ENCODE peak calls at places on chromosomes 16 and 17, in five cellular contexts. P, L, R, N and Y are unnamed samples.

GRCh38 chr16:54633943-54634362 is 296.7 kb upstream of the IRX5 start:
- DNase-seq in N (peak; percentile 67), R (no peak), P (no peak), L (peak; percentile 51), Y (peak; percentile 47)

GRCh38 chr17:9002610-9003354 is 18.5 kb upstream of the NTN1 start:
- DNase-seq in R (no peak), P (no peak), N (no peak), L (peak; percentile 47), Y (no peak)

GRCh38 chr17:81287741-81288430 is 7.2 kb downstream of the SLC38A10 start:
- DNase-seq in P (no peak), N (no peak), R (no peak), L (no peak), Y (no peak)

GRCh38 chr16:54715011-54715410 is 215.7 kb upstream of the IRX5 start:
- DNase-seq in N (no peak), R (no peak), L (no peak), P (no peak), Y (no peak)

GRCh38 chr16:12907670-12908233 is 6.4 kb downstream of the SHISA9 start:
- DNase-seq in L (peak; percentile 40), R (no peak), N (no peak), P (no peak), Y (no peak)

GRCh38 chr17:64091116-64091515 is 38.8 kb downstream of the ERN1 start:
- DNase-seq in L (no peak), N (no peak), P (no peak), R (no peak), Y (no peak)

GRCh38 chr16:30369091-30369937 is 980 bp downstream of the TBC1D10B start:
- DNase-seq in P (no peak), R (no peak), N (no peak), L (no peak), Y (no peak)

GRCh38 chr17:81906476-81907218 is 4.6 kb downstream of the PCYT2 start:
- DNase-seq in L (peak; percentile 66), N (no peak), P (no peak), R (no peak), Y (no peak)

GRCh38 chr17:850828-851759 is 68.9 kb downstream of the MRM3 start:
- DNase-seq in N (no peak), R (no peak), P (no peak), L (no peak), Y (no peak)

GRCh38 chr16:12589676-12590075 is 214.0 kb downstream of the CPPED1 start:
- DNase-seq in R (no peak), L (no peak), P (no peak), N (no peak), Y (no peak)

GRCh38 chr17:4033751-4034251 is 69.6 kb upstream of the ATP2A3 start:
- DNase-seq in N (no peak), R (no peak), L (no peak), P (no peak), Y (no peak)

GRCh38 chr17:55763856-55764255 is 13.0 kb downstream of the PCTP start:
- DNase-seq in R (no peak), P (no peak), N (no peak), L (no peak), Y (no peak)

GRCh38 chr16:88596477-88596876 is 26.3 kb downstream of the ZC3H18 start:
- DNase-seq in L (no peak), R (no peak), P (no peak), N (no peak), Y (no peak)

GRCh38 chr17:80118601-80119270 is 17.4 kb downstream of the GAA start:
- DNase-seq in L (no peak), N (no peak), P (no peak), R (no peak), Y (no peak)

GRCh38 chr16:14572535-14572934 is 57.5 kb downstream of the PARN start:
- DNase-seq in N (no peak), R (no peak), L (no peak), P (no peak), Y (no peak)

GRCh38 chr16:1300664-1301476 is 8.6 kb upstream of the UBE2I start:
- DNase-seq in R (no peak), N (peak; percentile 48), P (peak; percentile 90), L (peak; percentile 63), Y (peak; percentile 80)
- H3K4me1 ChIP-seq in R (peaks cover 56% of the 10 kb centered on the region), N (peaks cover 8% of the 10 kb centered on the region), P (no peaks in the 10 kb centered on the region), L (peaks cover 28% of the 10 kb centered on the region), Y (no peaks in the 10 kb centered on the region)

GRCh38 chr17:72394531-72394930 is 273.7 kb downstream of the SOX9 start:
- DNase-seq in P (no peak), N (no peak), L (no peak), R (peak; percentile 32), Y (no peak)
- H3K4me1 ChIP-seq in P (peaks cover 3% of the 10 kb centered on the region), N (no peaks in the 10 kb centered on the region), L (peaks cover 84% of the 10 kb centered on the region), R (peaks cover 72% of the 10 kb centered on the region), Y (no peaks in the 10 kb centered on the region)

DNA sequence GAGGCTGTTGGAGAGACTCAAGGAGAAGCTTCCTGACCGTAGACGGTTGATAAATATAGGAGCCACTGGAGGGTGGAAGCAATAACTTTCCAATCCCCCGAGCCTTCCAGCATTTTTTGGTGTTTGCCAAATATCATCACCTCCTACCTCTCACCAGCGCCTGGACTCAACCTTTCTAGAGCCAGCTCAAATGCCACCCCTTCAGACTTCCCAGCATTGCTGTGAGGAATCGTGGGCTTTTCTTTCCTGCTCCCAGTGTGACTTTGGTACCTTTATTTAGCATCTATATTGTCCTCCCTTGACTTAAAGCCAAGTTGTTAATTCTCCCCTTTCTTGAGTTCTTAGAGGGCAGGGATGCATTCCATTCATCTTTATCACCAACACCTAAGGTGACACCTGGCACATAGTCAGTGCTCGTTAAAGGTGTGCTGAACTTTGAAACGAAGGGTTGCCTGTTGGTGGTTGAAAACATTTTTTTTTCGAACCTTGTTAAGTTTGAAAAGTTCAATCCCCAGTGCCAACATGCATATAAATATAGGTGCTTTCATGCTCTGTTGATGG is 35.3 kb upstream of the CCR7 start:
- DNase-seq in P (no peak), L (no peak), N (no peak), R (peak; percentile 84), Y (no peak)
- H3K4me1 ChIP-seq in P (no peaks in the 10 kb centered on the region), L (no peaks in the 10 kb centered on the region), N (peaks cover 21% of the 10 kb centered on the region), R (peaks cover 8% of the 10 kb centered on the region), Y (no peaks in the 10 kb centered on the region)

DNA sequence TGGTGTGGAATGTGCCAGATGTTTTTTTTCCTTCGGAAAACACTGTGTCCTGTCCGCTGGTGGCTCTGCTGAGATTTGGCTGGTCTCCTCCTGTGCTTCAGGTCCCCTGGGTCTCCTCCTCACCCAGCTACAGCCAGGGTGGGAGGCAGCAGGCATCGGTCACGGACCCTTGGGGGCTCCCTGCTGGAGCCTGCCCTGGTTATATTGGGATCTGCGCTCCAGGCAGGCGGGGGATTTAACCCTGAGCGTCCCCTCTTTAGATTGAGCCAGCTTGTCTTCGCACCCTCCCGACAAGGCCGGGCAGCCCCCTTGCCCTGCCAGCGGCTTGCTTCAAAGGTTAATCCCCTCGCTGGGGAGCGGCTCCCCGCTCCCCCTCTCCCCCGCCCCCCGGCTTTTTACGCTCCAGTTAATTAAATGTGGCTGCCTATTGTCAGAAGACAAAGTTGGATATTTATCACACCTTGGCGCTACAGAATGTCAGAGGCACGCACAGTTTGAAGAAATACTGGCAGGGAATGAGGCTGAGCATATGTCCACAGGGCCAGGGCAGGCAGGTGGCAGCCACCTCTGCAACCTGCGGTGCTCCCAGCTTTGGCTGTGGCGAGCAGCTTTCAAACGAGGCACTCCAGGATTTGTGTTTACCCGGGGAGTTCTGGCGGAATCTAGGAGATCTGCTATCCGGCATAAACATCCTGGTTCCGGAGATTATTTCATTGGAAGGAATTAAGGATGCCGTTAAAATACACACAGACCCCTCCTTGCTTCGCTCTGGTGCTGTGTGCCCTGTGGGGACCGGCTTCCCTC is 38.2 kb upstream of the GSE1 start:
- DNase-seq in L (no peak), R (no peak), N (no peak), P (no peak), Y (no peak)
- H3K4me1 ChIP-seq in L (no peaks in the 10 kb centered on the region), R (peaks cover 13% of the 10 kb centered on the region), N (peaks cover 50% of the 10 kb centered on the region), P (peaks cover 71% of the 10 kb centered on the region), Y (peaks cover 45% of the 10 kb centered on the region)

GRCh38 chr16:3513892-3514600 is 13.2 kb downstream of the CLUAP1 start:
- DNase-seq in L (no peak), N (no peak), R (peak; percentile 71), P (no peak), Y (no peak)
- H3K4me1 ChIP-seq in L (peaks cover 7% of the 10 kb centered on the region), N (no peaks in the 10 kb centered on the region), R (peaks cover 35% of the 10 kb centered on the region), P (no peaks in the 10 kb centered on the region), Y (no peaks in the 10 kb centered on the region)

GRCh38 chr17:10018461-10018891 is 113.4 kb upstream of the RCVRN start:
- DNase-seq in L (no peak), P (no peak), N (no peak), R (no peak), Y (no peak)
- H3K4me1 ChIP-seq in L (no peaks in the 10 kb centered on the region), P (peaks cover 29% of the 10 kb centered on the region), N (no peaks in the 10 kb centered on the region), R (no peaks in the 10 kb centered on the region), Y (no peaks in the 10 kb centered on the region)

DNA sequence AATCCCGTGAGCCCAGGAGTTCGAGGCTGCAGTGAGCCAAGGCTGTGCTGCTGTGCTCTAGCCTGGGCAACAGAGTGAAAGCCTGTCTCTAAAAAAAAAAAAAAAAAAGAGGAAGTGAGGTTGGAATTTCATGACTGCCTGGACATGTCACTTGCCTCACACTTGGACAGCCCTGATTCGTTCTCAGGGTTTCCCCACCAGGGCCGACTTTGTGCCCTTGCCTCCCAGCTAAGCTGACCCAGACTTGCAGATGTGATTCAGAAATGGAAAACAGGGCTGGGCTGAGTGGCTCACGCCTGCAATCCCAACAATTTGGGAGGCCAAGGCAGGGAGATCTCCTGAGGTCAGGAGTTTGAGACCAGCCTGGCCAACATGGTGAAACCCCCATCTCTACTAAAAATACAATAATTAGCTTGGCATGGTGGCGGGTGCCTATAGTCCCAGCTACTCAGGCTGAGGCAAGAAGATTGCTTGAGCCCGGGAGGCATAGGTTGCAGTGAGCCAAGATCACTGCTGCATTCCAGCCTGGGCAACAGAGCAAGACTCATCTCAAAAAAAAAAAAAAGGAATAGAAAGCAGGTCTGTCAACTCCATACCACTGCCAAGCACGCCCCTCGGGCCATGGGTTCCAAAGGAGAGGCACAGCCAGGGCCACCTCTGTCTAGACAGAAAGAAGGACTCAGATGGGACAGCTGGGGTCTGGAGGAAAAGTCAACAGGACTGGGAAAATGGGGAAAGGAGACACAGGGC is 46.9 kb downstream of the SOCS1 start:
- DNase-seq in P (no peak), R (no peak), L (no peak), N (no peak), Y (no peak)
- H3K4me1 ChIP-seq in P (peaks cover 14% of the 10 kb centered on the region), R (peaks cover 6% of the 10 kb centered on the region), L (no peaks in the 10 kb centered on the region), N (no peaks in the 10 kb centered on the region), Y (peaks cover 13% of the 10 kb centered on the region)

GRCh38 chr16:81864646-81865382 is 85.7 kb downstream of the PLCG2 start:
- DNase-seq in N (no peak), R (no peak), P (no peak), L (no peak), Y (no peak)

GRCh38 chr16:81868057-81868748 is 89.1 kb downstream of the PLCG2 start:
- DNase-seq in L (no peak), R (no peak), N (no peak), P (no peak), Y (no peak)

GRCh38 chr16:81869326-81869725 is 90.2 kb downstream of the PLCG2 start:
- DNase-seq in N (no peak), L (no peak), P (no peak), R (no peak), Y (no peak)

GRCh38 chr16:81863630-81864352 is 84.7 kb downstream of the PLCG2 start:
- DNase-seq in P (no peak), N (no peak), L (no peak), R (no peak), Y (no peak)

GRCh38 chr16:81866820-81867440 is 87.8 kb downstream of the PLCG2 start:
- DNase-seq in L (no peak), P (peak; percentile 79), R (peak; percentile 44), N (peak; percentile 61), Y (no peak)
- H3K4me1 ChIP-seq in L (no peaks in the 10 kb centered on the region), P (peaks cover 12% of the 10 kb centered on the region), R (no peaks in the 10 kb centered on the region), N (no peaks in the 10 kb centered on the region), Y (no peaks in the 10 kb centered on the region)